ENCODE peak calls at places on chromosomes 7 and 10, in eight cellular contexts. Z is tibial nerve, W is cardiac fibroblast, U is heart left ventricle, S is fibroblast of villous mesenchyme, P is A549, D is cardiac muscle cell, B is prostate gland. K is an unnamed sample.

GRCh38 chr7:24290004-24290641 is 6.1 kb downstream of the NPY start:
- DNase-seq in Z (no peak), B (no peak), P (peak; percentile 36), D (peak; percentile 10), U (no peak), S (peak; percentile 17), W (peak; percentile 28), K (no peak)

GRCh38 chr10:70761727-70762350 is 23.3 kb downstream of the TBATA start:
- DNase-seq in P (no peak), D (no peak), B (no peak), S (no peak), U (peak; percentile 63), Z (no peak), W (no peak), K (no peak)

GRCh38 chr7:47153076-47153475 is 428.8 kb downstream of the TNS3 start:
- DNase-seq in Z (peak; percentile 79), B (peak; percentile 9), S (peak; percentile 95), D (peak; percentile 94), W (peak; percentile 95), U (no peak), P (no peak), K (no peak)

GRCh38 chr7:15626041-15626440 is 60.4 kb downstream of the MEOX2 start:
- DNase-seq in U (no peak), W (peak; percentile 76), D (no peak), S (no peak), B (no peak), P (no peak), Z (no peak), K (no peak)

GRCh38 chr7:41188163-41189130 is 514.4 kb downstream of the INHBA start:
- DNase-seq in U (no peak), D (peak; percentile 27), Z (no peak), W (peak; percentile 79), B (no peak), P (no peak), S (peak; percentile 79), K (no peak)

GRCh38 chr10:76297787-76298281 is 866.4 kb downstream of the LRMDA start:
- DNase-seq in W (no peak), S (no peak), D (no peak), B (peak; percentile 28), Z (no peak), P (no peak), U (no peak), K (no peak)

GRCh38 chr10:34528320-34528719 is 286.8 kb downstream of the PARD3 start:
- DNase-seq in B (no peak), W (peak; percentile 97), Z (no peak), U (no peak), P (peak; percentile 66), D (peak; percentile 95), S (peak; percentile 96), K (peak; percentile 78)

GRCh38 chr10:119786117-119786769 is 60.4 kb downstream of the INPP5F start:
- DNase-seq in U (no peak), P (no peak), D (peak; percentile 85), Z (no peak), S (peak; percentile 82), W (peak; percentile 33), B (no peak), K (no peak)

GRCh38 chr7:121547341-121548092 is 151.4 kb upstream of the FAM3C start:
- DNase-seq in P (peak; percentile 59), B (no peak), S (peak; percentile 79), D (peak; percentile 84), W (peak; percentile 86), Z (no peak), U (no peak), K (no peak)

GRCh38 chr10:114810926-114811325 is 10.7 kb upstream of the FHIP2A start:
- DNase-seq in W (no peak), S (no peak), B (no peak), Z (no peak), D (no peak), P (no peak), U (no peak), K (no peak)

GRCh38 chr10:87589653-87590052 is 70.0 kb upstream of the PAPSS2 start:
- DNase-seq in Z (no peak), S (no peak), U (no peak), P (no peak), B (no peak), D (no peak), W (peak; percentile 26), K (no peak)

GRCh38 chr7:12210179-12211053 is 678 bp upstream of the TMEM106B start:
- DNase-seq in S (peak; percentile 48), W (no peak), Z (peak; percentile 17), D (no peak), B (peak; percentile 20), U (no peak), P (peak; percentile 31), K (no peak)

GRCh38 chr10:122062831-122063674 is 74.1 kb downstream of the TACC2 start:
- DNase-seq in S (peak; percentile 99), P (peak; percentile 95), B (peak; percentile 96), U (peak; percentile 85), W (peak; percentile 90), Z (peak; percentile 77), D (peak; percentile 87), K (peak; percentile 82)

GRCh38 chr10:94232711-94233383 is 129.9 kb downstream of the NOC3L start:
- DNase-seq in B (no peak), W (peak; percentile 23), P (no peak), D (no peak), S (no peak), U (no peak), Z (no peak), K (no peak)

GRCh38 chr10:73744690-73744994 is 470 bp downstream of the SEC24C start:
- DNase-seq in U (no peak), W (peak; percentile 67), P (peak; percentile 65), S (peak; percentile 73), B (peak; percentile 14), Z (peak; percentile 32), D (peak; percentile 70), K (no peak)

GRCh38 chr7:153930681-153931080 is 121.5 kb upstream of the DPP6 start:
- DNase-seq in S (no peak), W (no peak), B (no peak), P (no peak), Z (no peak), U (no peak), D (no peak), K (no peak)

GRCh38 chr7:22786290-22786932 is 36.2 kb downstream of the TOMM7 start:
- DNase-seq in P (no peak), B (no peak), S (no peak), Z (no peak), U (no peak), W (no peak), D (no peak), K (no peak)

GRCh38 chr10:113616244-113617074 is 47.4 kb downstream of the NRAP start:
- DNase-seq in S (peak; percentile 6), W (peak; percentile 4), Z (peak; percentile 19), B (no peak), U (no peak), P (peak; percentile 21), D (no peak), K (no peak)

GRCh38 chr7:50270531-50271018 is 33.9 kb upstream of the IKZF1 start:
- DNase-seq in S (no peak), P (no peak), B (no peak), D (no peak), Z (no peak), W (no peak), U (no peak), K (no peak)

GRCh38 chr10:4144802-4145201 is 359.8 kb upstream of the KLF6 start:
- DNase-seq in S (no peak), D (no peak), W (peak; percentile 13), Z (no peak), P (no peak), U (no peak), B (no peak), K (no peak)

GRCh38 chr10:126930506-126931458 is 25.6 kb downstream of the DOCK1 start:
- DNase-seq in S (peak; percentile 71), U (no peak), B (no peak), D (peak; percentile 60), W (peak; percentile 24), P (no peak), Z (no peak), K (no peak)
- H3K4me3 ChIP-seq in S (peak overlapping the region; percentile 45), U (peak overlapping the region; percentile 29), B (no peak overlapping the region), D (no peak overlapping the region), W (peak overlapping the region; percentile 22), P (no peak overlapping the region), Z (peak overlapping the region; percentile 16), K (no peak overlapping the region)

GRCh38 chr10:132184816-132185593 is 1.7 kb upstream of the DPYSL4 start:
- DNase-seq in P (no peak), B (no peak), S (no peak), U (peak; percentile 35), D (no peak), Z (no peak), W (no peak), K (no peak)
- H3K4me3 ChIP-seq in P (no peak overlapping the region), B (no peak overlapping the region), S (no peak overlapping the region), U (no peak overlapping the region), D (no peak overlapping the region), Z (no peak overlapping the region), W (no peak overlapping the region), K (no peak overlapping the region)

DNA sequence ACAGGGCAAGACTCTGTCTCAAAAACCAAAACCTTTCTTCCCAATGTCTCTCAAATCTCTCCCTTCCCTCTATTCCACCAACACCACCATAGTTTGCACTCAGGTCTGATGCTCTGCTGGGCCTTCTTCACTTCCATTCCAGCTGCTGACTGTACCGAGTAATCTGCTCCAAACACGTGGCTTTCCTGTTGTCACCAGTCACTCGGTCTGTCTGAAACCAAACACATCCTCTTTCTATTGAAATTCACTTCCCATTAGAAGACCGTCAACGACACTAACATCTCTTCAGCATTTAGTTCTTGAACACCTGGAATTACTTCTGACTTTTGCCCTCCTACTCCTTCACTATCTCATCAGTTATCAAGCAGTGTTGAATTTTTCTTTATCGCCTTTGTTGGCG is 4.7 kb upstream of the NRF1 start:
- DNase-seq in U (no peak), B (no peak), S (no peak), W (no peak), Z (peak; percentile 15), D (no peak), P (no peak), K (no peak)
- H3K4me3 ChIP-seq in U (no peak overlapping the region), B (no peak overlapping the region), S (no peak overlapping the region), W (no peak overlapping the region), Z (no peak overlapping the region), D (no peak overlapping the region), P (no peak overlapping the region), K (no peak overlapping the region)

GRCh38 chr7:106282852-106283251 is 1.9 kb downstream of the NAMPT start:
- DNase-seq in S (peak; percentile 7), U (no peak), W (no peak), P (no peak), D (no peak), B (no peak), Z (no peak), K (no peak)
- H3K4me3 ChIP-seq in S (peak overlapping the region; percentile 86), U (peak overlapping the region; percentile 75), W (peak overlapping the region; percentile 79), P (peak overlapping the region; percentile 70), D (peak overlapping the region; percentile 57), B (peak overlapping the region; percentile 88), Z (peak overlapping the region; percentile 64), K (peak overlapping the region; percentile 92)

DNA sequence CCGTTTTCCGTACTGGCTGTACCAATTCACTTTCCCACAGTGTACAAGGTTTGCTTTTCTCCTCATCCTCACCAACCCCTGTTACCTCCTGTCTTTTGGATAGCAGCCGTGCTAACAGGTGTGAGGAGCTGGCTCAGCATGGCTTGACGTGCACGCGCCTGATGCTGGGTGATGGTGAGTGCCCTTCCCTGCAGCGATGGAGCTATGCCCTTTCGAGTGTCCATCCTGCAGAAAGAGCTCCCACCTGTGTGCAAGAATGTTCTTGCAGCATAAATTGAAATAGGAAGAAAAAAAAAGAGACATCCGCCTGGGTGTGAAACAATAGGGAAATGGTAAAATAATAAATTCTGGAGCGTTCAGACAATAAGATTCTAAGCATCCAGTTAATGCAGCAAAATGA is 9.5 kb upstream of the UBE3C start:
- DNase-seq in Z (no peak), P (no peak), U (no peak), W (no peak), D (no peak), S (no peak), B (no peak), K (no peak)
- H3K4me3 ChIP-seq in Z (no peak overlapping the region), P (no peak overlapping the region), U (no peak overlapping the region), W (no peak overlapping the region), D (no peak overlapping the region), S (no peak overlapping the region), B (no peak overlapping the region), K (no peak overlapping the region)